ENCODE peak calls at places on chromosomes 5 and 9, in eight cellular contexts. Y is colonic mucosa, X is AG04450, B is stomach, V is pancreas, U is activated B cell treated with CpG ODN at 0.5 μM for 24 hours, P is breast epithelium, J is fibroblast of lung. T is an unnamed sample.

GRCh38 chr5:96616801-96617200 is 45.4 kb upstream of the CAST start:
- DNase-seq in B (no peak), V (no peak), P (no peak), X (no peak), J (no peak), U (no peak), Y (peak; percentile 51), T (no peak)

GRCh38 chr5:131530706-131531331 is 104.2 kb downstream of the RAPGEF6 start:
- DNase-seq in U (no peak), J (no peak), P (no peak), V (no peak), Y (no peak), X (no peak), B (no peak), T (no peak)

GRCh38 chr5:43192558-43193170 is 639 bp downstream of the NIM1K start:
- DNase-seq in P (no peak), X (no peak), V (no peak), B (no peak), Y (no peak), J (peak; percentile 39), U (peak; percentile 29), T (peak; percentile 29)

GRCh38 chr5:128537306-128537998 is 593 bp downstream of the FBN2 start:
- DNase-seq in X (no peak), B (no peak), J (peak; percentile 64), V (peak; percentile 20), P (no peak), Y (no peak), U (no peak), T (peak; percentile 81)

GRCh38 chr5:140169410-140169809 is 5.6 kb upstream of the CYSTM1 start:
- DNase-seq in B (no peak), J (peak; percentile 45), V (no peak), X (no peak), P (no peak), U (no peak), Y (no peak), T (peak; percentile 35)

GRCh38 chr5:167814828-167815227 is 476.6 kb upstream of the WWC1 start:
- DNase-seq in X (peak; percentile 50), B (no peak), P (peak; percentile 37), J (peak; percentile 78), Y (no peak), V (no peak), U (no peak), T (peak; percentile 93)

GRCh38 chr5:77177576-77177975 is 32.9 kb upstream of the PDE8B start:
- DNase-seq in J (no peak), B (no peak), Y (no peak), P (no peak), U (no peak), X (no peak), V (no peak), T (no peak)

GRCh38 chr9:98807811-98808195 is 333 bp downstream of the GALNT12 start:
- DNase-seq in U (no peak), P (no peak), B (no peak), X (no peak), Y (peak; percentile 48), J (no peak), V (no peak), T (no peak)

GRCh38 chr9:3828495-3828894 is 302.7 kb upstream of the RFX3 start:
- DNase-seq in U (no peak), V (no peak), Y (no peak), J (no peak), X (peak; percentile 16), B (no peak), P (no peak), T (peak; percentile 62)

GRCh38 chr5:179367491-179367890 is 22.2 kb upstream of the ADAMTS2 start:
- DNase-seq in V (no peak), U (no peak), X (no peak), Y (no peak), J (no peak), B (no peak), P (no peak), T (no peak)

GRCh38 chr9:126521089-126521488 is 92.6 kb upstream of the LMX1B start:
- DNase-seq in Y (no peak), B (no peak), P (no peak), J (no peak), X (no peak), U (no peak), V (no peak), T (no peak)

GRCh38 chr5:157548513-157549282 is 26.9 kb downstream of the ADAM19 start:
- DNase-seq in U (no peak), V (no peak), Y (no peak), X (peak; percentile 66), B (no peak), J (peak; percentile 94), P (no peak), T (peak; percentile 86)

GRCh38 chr9:68927165-68927564 is 86.7 kb downstream of the PRKACG start:
- DNase-seq in Y (no peak), X (no peak), J (no peak), B (no peak), V (no peak), U (no peak), P (no peak), T (no peak)

GRCh38 chr5:149489605-149490037 is 61.6 kb downstream of the CSNK1A1 start:
- DNase-seq in X (no peak), U (no peak), V (no peak), B (no peak), J (peak; percentile 74), Y (no peak), P (peak; percentile 77), T (peak; percentile 76)

GRCh38 chr5:78112931-78113330 is 181.6 kb downstream of the AP3B1 start:
- DNase-seq in V (no peak), U (no peak), X (no peak), B (no peak), Y (no peak), J (no peak), P (no peak), T (no peak)

DNA sequence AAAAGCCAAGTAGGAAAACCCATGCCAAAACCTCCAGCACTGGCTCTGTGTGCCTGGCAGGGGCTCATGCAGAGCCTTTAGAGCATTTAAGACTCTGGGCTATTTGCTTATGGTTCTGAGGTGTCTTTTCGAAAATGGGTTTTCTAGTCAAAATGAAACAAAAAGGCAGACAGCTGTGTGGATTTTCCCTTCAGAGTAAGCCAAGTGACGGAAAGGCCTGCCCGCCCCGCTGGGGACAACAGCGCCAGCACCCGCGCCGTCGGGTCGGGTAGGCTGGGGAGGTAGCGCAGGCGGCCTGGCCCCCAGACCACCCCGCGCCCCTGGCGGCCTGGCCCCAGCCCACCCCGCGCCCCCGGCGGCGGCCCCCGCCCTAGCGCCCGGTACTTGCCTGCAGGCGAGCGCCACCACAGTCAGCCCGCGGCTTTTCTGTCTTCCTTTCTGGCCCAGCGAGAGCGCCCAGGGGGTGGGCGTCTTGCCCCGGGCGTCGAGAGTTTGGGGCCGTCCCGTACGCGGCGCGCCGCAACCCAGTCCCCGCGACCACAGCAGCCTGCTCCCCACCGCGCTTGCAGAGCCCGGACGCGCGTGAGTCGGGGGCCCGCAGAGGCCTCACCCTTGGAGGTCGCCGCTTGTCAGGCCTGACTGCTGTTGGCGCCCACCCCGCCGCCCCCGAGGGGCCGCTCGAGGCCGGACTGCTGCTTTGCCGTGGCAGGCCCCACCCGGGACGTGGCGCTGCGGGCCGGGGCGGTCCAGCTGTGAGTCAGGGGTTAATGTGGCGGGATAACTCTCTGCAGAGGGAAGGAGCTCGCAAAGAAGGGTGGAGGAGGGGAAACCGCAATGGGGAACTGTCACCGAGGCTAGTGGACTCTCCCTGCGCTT is at the start of gene TICAM2:
- DNase-seq in P (peak; percentile 29), B (peak; percentile 56), X (no peak), V (peak; percentile 80), U (peak; percentile 68), J (peak; percentile 69), Y (peak; percentile 74), T (peak; percentile 46)
- TF ChIP-seq CTCF in P (no peak), B (no peak), X (no peak), V (no peak), U (no peak), J (peak; percentile 9), Y (peak; percentile 12), T (peak; percentile 3)

GRCh38 chr9:127698985-127699670 is 7.7 kb upstream of the CFAP157 start:
- DNase-seq in Y (peak; percentile 97), X (peak; percentile 92), P (peak; percentile 97), B (peak; percentile 96), V (peak; percentile 97), U (peak; percentile 76), J (peak; percentile 97), T (peak; percentile 98)
- TF ChIP-seq CTCF in Y (no peak), X (peak; percentile 7), P (peak; percentile 6), B (no peak), V (no peak), U (no peak), J (no peak), T (no peak)

DNA sequence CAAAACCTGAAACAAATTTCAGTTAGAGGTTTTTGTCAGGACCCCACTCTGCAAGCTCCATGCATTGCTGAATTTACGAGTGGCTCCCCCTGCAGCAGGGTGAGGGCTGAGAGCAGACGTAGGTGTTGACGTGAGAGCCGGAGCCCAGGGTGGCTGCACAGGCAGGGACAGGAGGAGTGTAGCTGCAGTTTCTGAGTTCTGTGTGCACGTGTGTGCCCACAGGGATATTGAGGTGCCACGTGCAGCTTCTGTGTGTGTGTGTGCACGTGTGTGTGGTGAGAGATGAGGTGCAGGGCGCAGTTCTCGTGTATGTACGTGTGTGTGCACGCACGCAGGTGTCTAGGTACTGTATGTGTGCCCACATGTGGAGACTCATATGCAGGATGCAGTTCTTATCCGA is 14.6 kb downstream of the PLEKHG4B start:
- DNase-seq in U (no peak), V (no peak), B (no peak), Y (no peak), J (no peak), X (no peak), P (no peak), T (no peak)
- TF ChIP-seq CTCF in U (no peak), V (no peak), B (no peak), Y (no peak), J (no peak), X (no peak), P (no peak), T (no peak)

GRCh38 chr5:81195334-81195929 is 37.7 kb upstream of the CKMT2 start:
- DNase-seq in U (no peak), Y (no peak), V (no peak), X (no peak), J (no peak), B (no peak), P (no peak), T (no peak)

GRCh38 chr5:81191726-81192125 is 41.4 kb upstream of the CKMT2 start:
- DNase-seq in B (no peak), J (no peak), V (no peak), X (no peak), U (no peak), Y (no peak), P (no peak), T (no peak)

GRCh38 chr5:81189875-81190467 is 43.2 kb upstream of the CKMT2 start:
- DNase-seq in Y (no peak), V (no peak), B (no peak), U (no peak), J (no peak), P (no peak), X (no peak), T (no peak)

GRCh38 chr5:81194633-81195333 is 38.3 kb upstream of the CKMT2 start:
- DNase-seq in Y (peak; percentile 83), B (peak; percentile 84), U (peak; percentile 63), V (peak; percentile 59), X (peak; percentile 43), J (peak; percentile 86), P (peak; percentile 42), T (peak; percentile 82)

DNA sequence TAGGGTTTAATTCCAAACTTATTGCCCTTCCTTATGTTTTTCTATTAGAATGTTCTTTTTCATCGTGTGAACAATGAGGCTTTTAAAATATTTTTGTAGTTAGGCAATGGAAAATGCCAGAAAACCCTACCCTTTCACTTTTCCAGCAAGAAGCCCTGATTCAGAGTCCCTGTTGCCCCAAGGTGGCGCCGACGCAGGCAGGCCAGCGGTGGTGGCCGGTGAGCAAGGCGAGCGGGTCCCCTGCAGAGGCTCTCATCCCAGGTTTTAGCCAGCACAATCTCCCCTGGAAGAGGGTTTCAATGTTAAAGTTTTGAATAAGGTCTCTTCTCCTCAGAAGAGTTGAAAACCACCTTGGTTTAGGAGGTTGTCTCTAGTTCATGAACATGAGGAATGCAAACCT is 40.8 kb upstream of the CKMT2 start:
- DNase-seq in J (no peak), U (no peak), P (no peak), X (no peak), B (no peak), Y (no peak), V (no peak), T (no peak)
- TF ChIP-seq CTCF in J (no peak), U (no peak), P (no peak), X (no peak), B (no peak), Y (no peak), V (no peak), T (no peak)